ENCODE peak calls at places on chromosome 15, in five cellular contexts. One of them, this sample, is unnamed.

GRCh38 chr15:78170848-78171773 is 21.9 kb downstream of the IDH3A start:
- DNase-seq in astrocyte of the cerebellum: no peak
- DNase-seq in cardiac fibroblast: no peak
- DNase-seq in breast epithelium: no peak
- DNase-seq in DND-41: no peak
- DNase-seq in this sample: no peak

GRCh38 chr15:69609176-69609575 is 156.6 kb downstream of the RPLP1 start:
- DNase-seq in astrocyte of the cerebellum: no peak
- DNase-seq in cardiac fibroblast: peak
- DNase-seq in breast epithelium: no peak
- DNase-seq in DND-41: no peak
- DNase-seq in this sample: no peak

GRCh38 chr15:87326274-87326673 is 930.3 kb downstream of the NTRK3 start:
- DNase-seq in astrocyte of the cerebellum: no peak
- DNase-seq in cardiac fibroblast: no peak
- DNase-seq in breast epithelium: no peak
- DNase-seq in DND-41: no peak
- DNase-seq in this sample: no peak

GRCh38 chr15:51726302-51727073 is 11.0 kb downstream of the LYSMD2 start:
- DNase-seq in astrocyte of the cerebellum: peak
- DNase-seq in cardiac fibroblast: peak
- DNase-seq in breast epithelium: no peak
- DNase-seq in DND-41: no peak
- DNase-seq in this sample: peak

GRCh38 chr15:39400002-39400401 is 180.9 kb upstream of the THBS1 start:
- DNase-seq in astrocyte of the cerebellum: no peak
- DNase-seq in cardiac fibroblast: no peak
- DNase-seq in breast epithelium: no peak
- DNase-seq in DND-41: no peak
- DNase-seq in this sample: no peak

GRCh38 chr15:71469393-71469792 is 341.0 kb upstream of the NR2E3 start:
- DNase-seq in astrocyte of the cerebellum: no peak
- DNase-seq in cardiac fibroblast: no peak
- DNase-seq in breast epithelium: no peak
- DNase-seq in DND-41: no peak
- DNase-seq in this sample: peak

GRCh38 chr15:26867199-26868007 is 541 bp downstream of the GABRA5 start:
- DNase-seq in astrocyte of the cerebellum: no peak
- DNase-seq in cardiac fibroblast: no peak
- DNase-seq in breast epithelium: no peak
- DNase-seq in DND-41: no peak
- DNase-seq in this sample: no peak

GRCh38 chr15:89704411-89704810 is 13.8 kb downstream of the WDR93 start:
- DNase-seq in astrocyte of the cerebellum: no peak
- DNase-seq in cardiac fibroblast: no peak
- DNase-seq in breast epithelium: no peak
- DNase-seq in DND-41: no peak
- DNase-seq in this sample: no peak

GRCh38 chr15:57034613-57035012 is 116.2 kb downstream of the TCF12 start:
- DNase-seq in astrocyte of the cerebellum: no peak
- DNase-seq in cardiac fibroblast: no peak
- DNase-seq in breast epithelium: no peak
- DNase-seq in DND-41: no peak
- DNase-seq in this sample: no peak

GRCh38 chr15:98611031-98611430 is 37.3 kb upstream of the IGF1R start:
- DNase-seq in astrocyte of the cerebellum: no peak
- DNase-seq in cardiac fibroblast: no peak
- DNase-seq in breast epithelium: peak
- DNase-seq in DND-41: no peak
- DNase-seq in this sample: no peak

GRCh38 chr15:71885390-71885789 is 75.0 kb downstream of the NR2E3 start:
- DNase-seq in astrocyte of the cerebellum: no peak
- DNase-seq in cardiac fibroblast: no peak
- DNase-seq in breast epithelium: no peak
- DNase-seq in DND-41: no peak
- DNase-seq in this sample: no peak

GRCh38 chr15:68966996-68967395 is 36.7 kb downstream of the SPESP1 start:
- DNase-seq in astrocyte of the cerebellum: no peak
- DNase-seq in cardiac fibroblast: no peak
- DNase-seq in breast epithelium: no peak
- DNase-seq in DND-41: no peak
- DNase-seq in this sample: no peak

GRCh38 chr15:50624616-50625168 is 61.9 kb downstream of the TRPM7 start:
- DNase-seq in astrocyte of the cerebellum: no peak
- DNase-seq in cardiac fibroblast: no peak
- DNase-seq in breast epithelium: no peak
- DNase-seq in DND-41: no peak
- DNase-seq in this sample: no peak

GRCh38 chr15:50463423-50464358 is 39.5 kb downstream of the USP8 start:
- DNase-seq in astrocyte of the cerebellum: peak
- DNase-seq in cardiac fibroblast: peak
- DNase-seq in breast epithelium: no peak
- DNase-seq in DND-41: no peak
- DNase-seq in this sample: peak

GRCh38 chr15:97525809-97526208 is 434.7 kb upstream of the ARRDC4 start:
- DNase-seq in astrocyte of the cerebellum: no peak
- DNase-seq in cardiac fibroblast: no peak
- DNase-seq in breast epithelium: no peak
- DNase-seq in DND-41: no peak
- DNase-seq in this sample: no peak

GRCh38 chr15:66017009-66017408 is 147.7 kb downstream of the RAB11A start:
- DNase-seq in astrocyte of the cerebellum: no peak
- DNase-seq in cardiac fibroblast: no peak
- DNase-seq in breast epithelium: no peak
- DNase-seq in DND-41: no peak
- DNase-seq in this sample: no peak

GRCh38 chr15:87345955-87346354 is 910.6 kb downstream of the NTRK3 start:
- DNase-seq in astrocyte of the cerebellum: no peak
- DNase-seq in cardiac fibroblast: no peak
- DNase-seq in breast epithelium: no peak
- DNase-seq in DND-41: no peak
- DNase-seq in this sample: no peak

GRCh38 chr15:94845391-94845718 is 614.0 kb downstream of the MCTP2 start:
- DNase-seq in astrocyte of the cerebellum: no peak
- DNase-seq in cardiac fibroblast: no peak
- DNase-seq in breast epithelium: no peak
- DNase-seq in DND-41: no peak
- DNase-seq in this sample: no peak
- TF ChIP-seq CTCF in astrocyte of the cerebellum: no peak
- TF ChIP-seq CTCF in cardiac fibroblast: no peak
- TF ChIP-seq CTCF in breast epithelium: no peak
- TF ChIP-seq CTCF in DND-41: no peak
- TF ChIP-seq CTCF in this sample: no peak

GRCh38 chr15:48954538-48954937 is 9.2 kb downstream of the SHC4 start:
- DNase-seq in astrocyte of the cerebellum: peak
- DNase-seq in cardiac fibroblast: peak
- DNase-seq in breast epithelium: no peak
- DNase-seq in DND-41: no peak
- DNase-seq in this sample: no peak
- TF ChIP-seq CTCF in astrocyte of the cerebellum: peak
- TF ChIP-seq CTCF in cardiac fibroblast: no peak
- TF ChIP-seq CTCF in breast epithelium: no peak
- TF ChIP-seq CTCF in DND-41: no peak
- TF ChIP-seq CTCF in this sample: no peak

DNA sequence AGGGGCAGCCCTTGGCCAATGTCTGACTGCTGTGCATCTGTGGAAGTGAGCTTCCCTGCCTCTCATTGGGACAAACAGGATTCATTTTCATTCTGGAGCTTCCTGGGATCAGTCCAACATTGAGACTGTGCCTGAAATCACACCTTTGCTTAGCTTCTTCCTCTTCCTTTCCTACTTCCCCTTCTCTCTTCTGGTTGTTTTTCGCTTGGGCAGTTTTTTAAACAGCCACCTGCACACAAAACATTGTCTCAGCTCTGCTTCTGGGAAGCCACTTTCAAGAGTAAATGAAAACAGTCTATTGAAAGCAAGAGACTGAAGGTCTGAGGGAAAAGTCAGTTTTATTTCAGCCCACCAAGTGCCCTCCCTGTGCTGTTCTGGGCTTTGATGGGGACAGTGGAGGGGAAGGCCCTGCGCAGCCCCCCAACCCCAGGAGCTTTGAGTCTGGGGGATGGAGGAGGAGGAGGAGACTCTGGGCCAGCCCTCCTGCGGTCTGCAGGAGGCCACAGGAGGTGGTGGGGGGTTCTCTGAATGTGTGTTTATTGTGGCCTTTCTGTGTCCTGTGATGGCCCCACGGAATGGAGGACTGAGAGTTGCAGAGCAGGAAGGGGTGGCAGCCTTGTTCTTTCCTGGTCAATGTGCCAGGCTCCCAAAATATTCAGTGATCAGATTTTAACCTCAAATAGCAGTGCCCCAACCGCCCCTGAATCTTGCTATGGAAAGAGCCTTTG is 7.8 kb upstream of the ISLR2 start:
- DNase-seq in astrocyte of the cerebellum: no peak
- DNase-seq in cardiac fibroblast: no peak
- DNase-seq in breast epithelium: no peak
- DNase-seq in DND-41: no peak
- DNase-seq in this sample: no peak
- TF ChIP-seq CTCF in astrocyte of the cerebellum: no peak
- TF ChIP-seq CTCF in cardiac fibroblast: no peak
- TF ChIP-seq CTCF in breast epithelium: no peak
- TF ChIP-seq CTCF in DND-41: no peak
- TF ChIP-seq CTCF in this sample: no peak

GRCh38 chr15:44426975-44427755 is at the start of gene CTDSPL2:
- DNase-seq in astrocyte of the cerebellum: peak
- DNase-seq in cardiac fibroblast: peak
- DNase-seq in breast epithelium: peak
- DNase-seq in DND-41: peak
- DNase-seq in this sample: peak
- TF ChIP-seq CTCF in astrocyte of the cerebellum: peak
- TF ChIP-seq CTCF in cardiac fibroblast: no peak
- TF ChIP-seq CTCF in breast epithelium: no peak
- TF ChIP-seq CTCF in DND-41: peak
- TF ChIP-seq CTCF in this sample: peak

GRCh38 chr15:65008989-65009388 is 19.3 kb upstream of the SPG21 start:
- DNase-seq in astrocyte of the cerebellum: no peak
- DNase-seq in cardiac fibroblast: peak
- DNase-seq in breast epithelium: no peak
- DNase-seq in DND-41: no peak
- DNase-seq in this sample: no peak
- TF ChIP-seq CTCF in astrocyte of the cerebellum: peak
- TF ChIP-seq CTCF in cardiac fibroblast: no peak
- TF ChIP-seq CTCF in breast epithelium: no peak
- TF ChIP-seq CTCF in DND-41: peak
- TF ChIP-seq CTCF in this sample: peak

GRCh38 chr15:25767356-25768151 is 95.6 kb downstream of the ATP10A start:
- DNase-seq in astrocyte of the cerebellum: no peak
- DNase-seq in cardiac fibroblast: no peak
- DNase-seq in breast epithelium: no peak
- DNase-seq in DND-41: no peak
- DNase-seq in this sample: no peak
- TF ChIP-seq CTCF in astrocyte of the cerebellum: no peak
- TF ChIP-seq CTCF in cardiac fibroblast: no peak
- TF ChIP-seq CTCF in breast epithelium: no peak
- TF ChIP-seq CTCF in DND-41: no peak
- TF ChIP-seq CTCF in this sample: no peak

DNA sequence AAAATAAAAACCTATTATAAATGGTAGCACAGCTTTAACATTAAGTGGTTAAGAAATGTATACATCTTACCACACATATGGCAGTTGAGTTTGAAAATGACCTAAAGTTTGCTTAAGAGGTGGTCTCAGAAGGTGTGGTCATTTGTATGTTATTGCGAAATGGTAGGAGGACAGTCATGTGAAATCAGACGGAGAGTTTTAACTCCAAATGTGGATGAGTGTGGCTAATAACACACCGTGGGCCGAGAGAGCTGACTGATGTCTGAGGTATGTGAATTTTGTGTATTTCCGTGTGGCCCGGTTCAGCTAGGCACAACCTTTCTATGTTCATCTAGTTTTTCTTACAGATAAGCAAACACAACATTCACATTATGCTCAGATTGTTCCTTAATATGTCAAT is 71.9 kb downstream of the ARNT2 start:
- DNase-seq in astrocyte of the cerebellum: no peak
- DNase-seq in cardiac fibroblast: peak
- DNase-seq in breast epithelium: no peak
- DNase-seq in DND-41: no peak
- DNase-seq in this sample: no peak
- TF ChIP-seq CTCF in astrocyte of the cerebellum: no peak
- TF ChIP-seq CTCF in cardiac fibroblast: no peak
- TF ChIP-seq CTCF in breast epithelium: no peak
- TF ChIP-seq CTCF in DND-41: no peak
- TF ChIP-seq CTCF in this sample: no peak

GRCh38 chr15:84818221-84819131 is 1.3 kb downstream of the ALPK3 start:
- DNase-seq in astrocyte of the cerebellum: no peak
- DNase-seq in cardiac fibroblast: peak
- DNase-seq in breast epithelium: no peak
- DNase-seq in DND-41: peak
- DNase-seq in this sample: no peak
- TF ChIP-seq CTCF in astrocyte of the cerebellum: no peak
- TF ChIP-seq CTCF in cardiac fibroblast: peak
- TF ChIP-seq CTCF in breast epithelium: no peak
- TF ChIP-seq CTCF in DND-41: no peak
- TF ChIP-seq CTCF in this sample: no peak

This sample was measured in HFF-Myc.